ENCODE peak calls at places on chromosomes 1 and 21, in eight cellular contexts. P is AG04450; I is left lung; G is DND-41; T is IMR-90; U is MM.1S; R is testis; H is CD8-positive, alpha-beta T cell. Z is an unnamed sample.

GRCh38 chr1:173405758-173406344 is 71.3 kb upstream of the PRDX6 start:
- DNase-seq in I (no peak), H (no peak), R (no peak), T (peak), U (no peak), P (no peak), G (no peak), Z (no peak)

GRCh38 chr1:3068400-3069361 is at the start of gene PRDM16:
- DNase-seq in G (no peak), T (peak), U (no peak), P (no peak), R (peak), I (peak), H (no peak), Z (peak)

GRCh38 chr1:70072239-70072751 is 133.1 kb downstream of the LRRC40 start:
- DNase-seq in P (peak), T (peak), U (no peak), I (no peak), G (no peak), R (no peak), H (no peak), Z (no peak)

GRCh38 chr21:31103163-31103562 is 64.9 kb upstream of the KRTAP19-8 start:
- DNase-seq in T (no peak), H (no peak), U (peak), I (no peak), G (no peak), R (no peak), P (no peak), Z (no peak)

GRCh38 chr1:170487503-170487902 is 44.5 kb upstream of the GORAB start:
- DNase-seq in U (no peak), H (no peak), T (no peak), I (no peak), P (no peak), G (no peak), R (no peak), Z (no peak)

GRCh38 chr1:21939650-21940374 is 2.7 kb upstream of the HSPG2 start:
- DNase-seq in G (no peak), I (peak), R (peak), T (peak), U (no peak), H (no peak), P (peak), Z (peak)

GRCh38 chr1:150577557-150578277 is 1.7 kb downstream of the MCL1 start:
- DNase-seq in U (peak), R (no peak), G (no peak), I (no peak), H (no peak), P (no peak), T (peak), Z (no peak)

GRCh38 chr1:210372491-210372890 is 43.8 kb downstream of the HHAT start:
- DNase-seq in T (no peak), P (no peak), R (no peak), H (no peak), I (no peak), U (no peak), G (no peak), Z (no peak)

GRCh38 chr1:2274231-2274967 is 46.3 kb downstream of the SKI start:
- DNase-seq in R (no peak), U (no peak), H (no peak), P (no peak), I (peak), G (no peak), T (no peak), Z (no peak)

GRCh38 chr1:8702121-8702520 is 115.3 kb downstream of the RERE start:
- DNase-seq in U (peak), P (no peak), I (no peak), G (no peak), H (no peak), T (no peak), R (peak), Z (no peak)

GRCh38 chr1:29636936-29637335 is 400.6 kb downstream of the PTPRU start:
- DNase-seq in H (no peak), G (no peak), P (no peak), I (no peak), U (no peak), R (no peak), T (no peak), Z (no peak)

GRCh38 chr1:114112775-114113174 is 40.9 kb downstream of the SYT6 start:
- DNase-seq in I (no peak), H (no peak), P (no peak), U (no peak), R (no peak), G (no peak), T (no peak), Z (no peak)

GRCh38 chr1:44553771-44554170 is 120.5 kb downstream of the TMEM53 start:
- DNase-seq in P (no peak), I (no peak), T (peak), U (no peak), H (no peak), G (no peak), R (no peak), Z (no peak)

GRCh38 chr1:228016653-228017355 is 10.0 kb downstream of the WNT3A start:
- DNase-seq in U (no peak), R (no peak), G (no peak), I (peak), H (no peak), P (no peak), T (no peak), Z (peak)

GRCh38 chr1:99969729-99970591 is at the start of gene SLC35A3:
- DNase-seq in P (no peak), I (peak), G (peak), R (peak), H (peak), U (peak), T (peak), Z (peak)

GRCh38 chr1:56073614-56074356 is 505.6 kb downstream of the PLPP3 start:
- DNase-seq in P (peak), H (no peak), U (no peak), R (peak), I (no peak), T (peak), G (no peak), Z (no peak)

GRCh38 chr1:155645024-155645423 is 35.0 kb downstream of the MSTO1 start:
- DNase-seq in T (no peak), G (no peak), P (no peak), U (no peak), I (no peak), R (no peak), H (no peak), Z (no peak)

GRCh38 chr1:200468264-200469001 is 58.6 kb upstream of the ZNF281 start:
- DNase-seq in T (peak), H (no peak), I (no peak), P (no peak), U (no peak), G (no peak), R (no peak), Z (no peak)

GRCh38 chr21:45515241-45516061 is 26.8 kb downstream of the SLC19A1 start:
- DNase-seq in T (no peak), I (peak), R (no peak), U (no peak), P (no peak), H (no peak), G (no peak), Z (no peak)

GRCh38 chr21:38679531-38679930 is 126.2 kb upstream of the ETS2 start:
- DNase-seq in T (peak), G (no peak), P (no peak), R (no peak), U (peak), H (no peak), I (no peak), Z (no peak)

GRCh38 chr1:7588457-7588827 is 182.7 kb upstream of the VAMP3 start:
- DNase-seq in R (no peak), G (no peak), I (peak), P (no peak), U (no peak), T (no peak), H (no peak), Z (no peak)

GRCh38 chr1:165910764-165911421 is 83.5 kb downstream of the UCK2 start:
- DNase-seq in I (no peak), U (no peak), H (no peak), R (peak), T (no peak), P (no peak), G (no peak), Z (no peak)

GRCh38 chr1:36285450-36286101 is 20.6 kb upstream of the SH3D21 start:
- DNase-seq in G (peak), T (peak), U (peak), H (peak), I (no peak), P (peak), R (peak), Z (peak)

GRCh38 chr1:212291505-212292134 is 6.4 kb downstream of the PPP2R5A start:
- DNase-seq in I (no peak), T (peak), G (peak), P (no peak), R (no peak), H (no peak), U (peak), Z (no peak)

GRCh38 chr21:38266732-38267131 is 9.9 kb downstream of the KCNJ15 start:
- DNase-seq in U (no peak), H (no peak), T (peak), I (no peak), P (no peak), G (no peak), R (no peak), Z (no peak)

GRCh38 chr1:179169616-179170467 is 59.6 kb downstream of the ABL2 start:
- DNase-seq in R (no peak), G (no peak), T (peak), U (no peak), P (no peak), H (no peak), I (no peak), Z (no peak)

GRCh38 chr1:11952455-11953109 is 18.1 kb downstream of the PLOD1 start:
- DNase-seq in T (no peak), R (no peak), H (no peak), I (no peak), P (no peak), U (no peak), G (no peak), Z (no peak)

GRCh38 chr1:112628516-112628915 is 8.9 kb downstream of the CAPZA1 start:
- DNase-seq in P (no peak), U (no peak), G (no peak), H (no peak), T (no peak), R (no peak), I (no peak), Z (no peak)

GRCh38 chr1:233790662-233791371 is 113.7 kb upstream of the SLC35F3 start:
- DNase-seq in H (peak), R (peak), I (no peak), G (peak), P (peak), U (peak), T (peak), Z (no peak)

GRCh38 chr1:25971044-25971881 is 26.6 kb downstream of the PAFAH2 start:
- DNase-seq in R (no peak), U (no peak), I (no peak), T (peak), H (no peak), P (no peak), G (peak), Z (no peak)

GRCh38 chr1:31934706-31935629 is 3.2 kb downstream of the PTP4A2 start:
- DNase-seq in P (no peak), H (no peak), I (no peak), U (no peak), G (peak), R (no peak), T (peak), Z (no peak)

GRCh38 chr1:212488436-212489283 is 55.9 kb downstream of the NENF start:
- DNase-seq in P (peak), U (peak), I (no peak), G (no peak), H (no peak), T (peak), R (peak), Z (peak)

GRCh38 chr1:58204284-58204683 is 342.2 kb downstream of the OMA1 start:
- DNase-seq in P (no peak), G (no peak), I (no peak), U (no peak), T (no peak), R (no peak), H (no peak), Z (no peak)

GRCh38 chr1:170711682-170712081 is 47.8 kb downstream of the PRRX1 start:
- DNase-seq in I (no peak), R (no peak), G (no peak), T (peak), U (no peak), P (peak), H (no peak), Z (no peak)

GRCh38 chr21:33332143-33332542 is 7.4 kb downstream of the IFNAR1 start:
- DNase-seq in U (peak), T (no peak), G (no peak), R (no peak), H (no peak), I (no peak), P (no peak), Z (no peak)

GRCh38 chr1:41528106-41528505 is 43.6 kb upstream of the EDN2 start:
- DNase-seq in T (no peak), I (no peak), H (no peak), U (no peak), P (no peak), G (no peak), R (no peak), Z (no peak)

GRCh38 chr1:41528726-41529605 is 44.5 kb upstream of the EDN2 start:
- DNase-seq in T (no peak), U (no peak), P (no peak), I (peak), G (no peak), R (no peak), H (no peak), Z (peak)

GRCh38 chr1:41530411-41530810 is 45.9 kb upstream of the EDN2 start:
- DNase-seq in G (no peak), P (no peak), I (peak), T (no peak), R (no peak), U (no peak), H (no peak), Z (no peak)

GRCh38 chr1:41532206-41532975 is 47.9 kb upstream of the EDN2 start:
- DNase-seq in R (no peak), G (no peak), P (no peak), U (no peak), T (no peak), H (no peak), I (no peak), Z (peak)

GRCh38 chr1:41529621-41530395 is 45.3 kb upstream of the EDN2 start:
- DNase-seq in I (peak), G (no peak), T (no peak), R (no peak), U (no peak), H (no peak), P (no peak), Z (peak)
- H3K27ac ChIP-seq in I (no peak), G (no peak), T (no peak), R (no peak), U (no peak), H (no peak), P (no peak), Z (no peak)

DNA sequence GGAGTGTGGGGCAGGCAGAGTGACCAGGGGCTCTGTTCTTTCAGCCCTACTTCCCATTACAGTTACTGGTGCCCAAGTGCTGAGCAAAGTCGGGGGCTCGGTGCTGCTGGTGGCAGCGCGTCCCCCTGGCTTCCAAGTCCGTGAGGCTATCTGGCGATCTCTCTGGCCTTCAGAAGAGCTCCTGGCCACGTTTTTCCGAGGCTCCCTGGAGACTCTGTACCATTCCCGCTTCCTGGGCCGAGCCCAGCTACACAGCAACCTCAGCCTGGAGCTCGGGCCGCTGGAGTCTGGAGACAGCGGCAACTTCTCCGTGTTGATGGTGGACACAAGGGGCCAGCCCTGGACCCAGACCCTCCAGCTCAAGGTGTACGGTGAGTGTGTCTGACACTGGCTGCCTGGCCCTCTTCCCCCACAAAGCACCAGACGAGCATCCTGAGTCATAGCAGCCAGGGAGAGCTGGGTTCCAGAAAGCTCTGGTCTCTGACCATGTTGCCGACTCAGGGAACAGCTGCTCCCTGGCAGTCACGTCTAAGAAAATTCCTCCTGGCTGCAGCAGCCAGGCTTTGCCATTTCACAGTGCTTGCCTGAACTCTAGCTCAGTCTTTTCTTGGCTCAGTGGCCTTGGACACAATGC is 3.3 kb downstream of the SLAMF8 start:
- DNase-seq in R (peak), H (no peak), G (no peak), I (no peak), U (no peak), P (peak), T (peak), Z (no peak)
- H3K4me3 ChIP-seq in R (no peak), H (no peak), G (no peak), I (peak), U (no peak), P (no peak), T (no peak), Z (no peak)

GRCh38 chr1:226408285-226409184 is 642 bp upstream of the PARP1 start:
- DNase-seq in H (no peak), P (no peak), R (no peak), T (no peak), I (peak), U (peak), G (no peak), Z (no peak)
- H3K27ac ChIP-seq in H (peak), P (no peak), R (peak), T (no peak), I (peak), U (peak), G (no peak), Z (peak)

GRCh38 chr1:157994081-157994581 is 686 bp downstream of the KIRREL1 start:
- DNase-seq in I (no peak), H (no peak), R (peak), U (no peak), T (no peak), G (peak), P (no peak), Z (no peak)
- H3K4me3 ChIP-seq in I (peak), H (no peak), R (peak), U (no peak), T (peak), G (peak), P (peak), Z (peak)

GRCh38 chr1:207844374-207844773 is 66.6 kb downstream of the CD34 start:
- DNase-seq in G (no peak), H (no peak), U (no peak), R (no peak), P (no peak), I (no peak), T (no peak), Z (peak)
- H3K27ac ChIP-seq in G (no peak), H (no peak), U (no peak), R (peak), P (no peak), I (no peak), T (no peak), Z (no peak)

Z was measured in ascending aorta.